ENCODE peak calls at places on chromosomes 2 and 18, in four cellular contexts. One of them, this sample, is unnamed.

GRCh38 chr2:111975053-111975552 is 76.7 kb downstream of the MERTK start:
- DNase-seq in IMR-90: peak
- DNase-seq in brain microvascular endothelial cell: peak
- DNase-seq in sigmoid colon: no peak
- DNase-seq in this sample: no peak

GRCh38 chr2:98518106-98518505 is 73.4 kb downstream of the INPP4A start:
- DNase-seq in IMR-90: no peak
- DNase-seq in brain microvascular endothelial cell: no peak
- DNase-seq in sigmoid colon: peak
- DNase-seq in this sample: no peak

GRCh38 chr2:8500124-8501054 is 181.5 kb upstream of the ID2 start:
- DNase-seq in IMR-90: peak
- DNase-seq in brain microvascular endothelial cell: no peak
- DNase-seq in sigmoid colon: peak
- DNase-seq in this sample: no peak

GRCh38 chr2:8570637-8571036 is 111.2 kb upstream of the ID2 start:
- DNase-seq in IMR-90: no peak
- DNase-seq in brain microvascular endothelial cell: no peak
- DNase-seq in sigmoid colon: peak
- DNase-seq in this sample: no peak

GRCh38 chr18:12010187-12010802 is 29.0 kb downstream of the IMPA2 start:
- DNase-seq in IMR-90: no peak
- DNase-seq in brain microvascular endothelial cell: no peak
- DNase-seq in sigmoid colon: no peak
- DNase-seq in this sample: no peak

GRCh38 chr18:24138884-24139616 is at the start of gene CABYR:
- DNase-seq in IMR-90: peak
- DNase-seq in brain microvascular endothelial cell: peak
- DNase-seq in sigmoid colon: peak
- DNase-seq in this sample: peak

GRCh38 chr2:99819766-99820165 is 322.6 kb downstream of the AFF3 start:
- DNase-seq in IMR-90: no peak
- DNase-seq in brain microvascular endothelial cell: no peak
- DNase-seq in sigmoid colon: no peak
- DNase-seq in this sample: no peak

GRCh38 chr2:88016086-88016947 is at the start of gene RNU2-63P:
- DNase-seq in IMR-90: peak
- DNase-seq in brain microvascular endothelial cell: peak
- DNase-seq in sigmoid colon: peak
- DNase-seq in this sample: peak

GRCh38 chr18:70491734-70492348 is 203.0 kb downstream of the SOCS6 start:
- DNase-seq in IMR-90: peak
- DNase-seq in brain microvascular endothelial cell: peak
- DNase-seq in sigmoid colon: no peak
- DNase-seq in this sample: no peak

GRCh38 chr2:222959358-222959757 is 92.6 kb upstream of the KCNE4 start:
- DNase-seq in IMR-90: peak
- DNase-seq in brain microvascular endothelial cell: peak
- DNase-seq in sigmoid colon: no peak
- DNase-seq in this sample: no peak

GRCh38 chr2:72144746-72145657 is 2.7 kb downstream of the CYP26B1 start:
- DNase-seq in IMR-90: no peak
- DNase-seq in brain microvascular endothelial cell: no peak
- DNase-seq in sigmoid colon: peak
- DNase-seq in this sample: peak

GRCh38 chr2:31598694-31599093 is 18.0 kb upstream of the SRD5A2 start:
- DNase-seq in IMR-90: no peak
- DNase-seq in brain microvascular endothelial cell: no peak
- DNase-seq in sigmoid colon: no peak
- DNase-seq in this sample: no peak

GRCh38 chr2:58479557-58480120 is 238.5 kb upstream of the FANCL start:
- DNase-seq in IMR-90: no peak
- DNase-seq in brain microvascular endothelial cell: no peak
- DNase-seq in sigmoid colon: no peak
- DNase-seq in this sample: no peak

GRCh38 chr18:77512152-77512551 is 262.5 kb downstream of the GALR1 start:
- DNase-seq in IMR-90: no peak
- DNase-seq in brain microvascular endothelial cell: no peak
- DNase-seq in sigmoid colon: no peak
- DNase-seq in this sample: no peak

GRCh38 chr2:27742571-27742970 is 28.9 kb upstream of the MRPL33 start:
- DNase-seq in IMR-90: no peak
- DNase-seq in brain microvascular endothelial cell: no peak
- DNase-seq in sigmoid colon: no peak
- DNase-seq in this sample: no peak

GRCh38 chr18:79944126-79944731 is 7.2 kb downstream of the SLC66A2 start:
- DNase-seq in IMR-90: no peak
- DNase-seq in brain microvascular endothelial cell: no peak
- DNase-seq in sigmoid colon: peak
- DNase-seq in this sample: peak

DNA sequence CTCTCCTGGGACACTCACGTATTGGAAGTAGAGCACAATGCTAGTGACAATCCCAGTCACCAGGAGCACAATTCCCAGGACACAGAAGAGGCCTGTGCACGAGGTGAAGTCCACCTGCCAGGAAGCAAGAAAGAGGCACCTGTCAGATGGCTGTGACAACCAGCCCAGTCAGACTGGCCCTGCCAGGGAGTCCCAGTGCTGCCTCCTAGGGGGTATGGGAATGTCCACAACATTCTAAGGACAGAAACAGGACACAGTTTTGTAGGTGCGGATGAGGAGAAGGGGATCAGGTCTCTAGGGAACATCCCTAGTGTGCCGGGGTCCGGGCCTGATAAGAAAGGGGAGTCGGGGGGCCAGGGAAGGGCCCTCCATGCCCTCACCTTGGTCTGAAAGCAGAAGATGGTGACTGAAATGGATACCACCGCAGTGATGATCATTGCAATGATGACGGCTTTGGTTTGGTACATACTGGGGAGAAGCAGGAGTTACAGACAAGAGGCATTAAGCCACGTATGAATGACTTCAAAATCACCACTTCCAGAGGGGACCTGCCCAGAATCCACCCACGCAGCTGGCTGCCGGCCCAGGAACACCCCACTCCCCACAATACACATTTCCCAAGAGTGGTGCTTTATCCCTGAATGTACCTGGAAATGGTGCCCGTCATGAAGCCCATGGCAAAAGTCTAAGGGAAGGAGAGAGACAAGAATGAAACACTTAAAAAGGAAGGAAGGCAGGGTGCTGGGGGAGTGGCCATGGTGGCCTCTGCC is 6.9 kb downstream of the PNKD start:
- DNase-seq in IMR-90: no peak
- DNase-seq in brain microvascular endothelial cell: no peak
- DNase-seq in sigmoid colon: no peak
- DNase-seq in this sample: no peak
- TF ChIP-seq CTCF in IMR-90: no peak
- TF ChIP-seq CTCF in brain microvascular endothelial cell: peak
- TF ChIP-seq CTCF in sigmoid colon: no peak
- TF ChIP-seq CTCF in this sample: no peak

GRCh38 chr2:86487062-86487461 is 45.9 kb downstream of the KDM3A start:
- DNase-seq in IMR-90: no peak
- DNase-seq in brain microvascular endothelial cell: no peak
- DNase-seq in sigmoid colon: no peak
- DNase-seq in this sample: no peak

GRCh38 chr2:86490245-86490644 is 49.1 kb downstream of the KDM3A start:
- DNase-seq in IMR-90: no peak
- DNase-seq in brain microvascular endothelial cell: no peak
- DNase-seq in sigmoid colon: no peak
- DNase-seq in this sample: no peak

GRCh38 chr2:86488561-86489250 is 47.5 kb downstream of the KDM3A start:
- DNase-seq in IMR-90: no peak
- DNase-seq in brain microvascular endothelial cell: no peak
- DNase-seq in sigmoid colon: no peak
- DNase-seq in this sample: no peak

GRCh38 chr2:86491088-86491487 is 49.9 kb downstream of the KDM3A start:
- DNase-seq in IMR-90: no peak
- DNase-seq in brain microvascular endothelial cell: no peak
- DNase-seq in sigmoid colon: no peak
- DNase-seq in this sample: no peak

GRCh38 chr2:86489542-86489941 is 48.4 kb downstream of the KDM3A start:
- DNase-seq in IMR-90: no peak
- DNase-seq in brain microvascular endothelial cell: no peak
- DNase-seq in sigmoid colon: no peak
- DNase-seq in this sample: no peak
- H3K27ac ChIP-seq in IMR-90: no peak
- H3K27ac ChIP-seq in brain microvascular endothelial cell: no peak
- H3K27ac ChIP-seq in sigmoid colon: no peak
- H3K27ac ChIP-seq in this sample: peak

DNA sequence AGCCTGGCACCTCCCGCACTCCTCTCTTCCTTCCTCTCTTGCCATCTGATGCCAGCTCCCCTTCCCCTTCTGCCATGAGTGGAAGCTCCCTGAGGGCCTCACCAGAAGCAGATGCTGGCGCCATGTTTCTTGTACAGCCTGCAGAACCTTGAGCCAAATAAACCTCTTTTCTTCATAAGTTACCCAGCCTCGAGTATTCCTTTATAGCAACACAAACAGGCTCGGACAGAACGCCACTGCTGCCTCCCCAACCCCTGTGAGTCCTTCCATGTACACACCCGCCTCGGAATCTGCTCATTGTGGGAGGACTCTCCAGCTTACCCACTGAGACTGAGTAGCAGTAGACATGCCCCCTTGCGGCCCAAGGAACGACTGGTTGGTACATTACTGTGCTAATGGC is 8.3 kb upstream of the RPS7 start:
- DNase-seq in IMR-90: no peak
- DNase-seq in brain microvascular endothelial cell: no peak
- DNase-seq in sigmoid colon: no peak
- DNase-seq in this sample: no peak
- TF ChIP-seq CTCF in IMR-90: no peak
- TF ChIP-seq CTCF in brain microvascular endothelial cell: no peak
- TF ChIP-seq CTCF in sigmoid colon: no peak
- TF ChIP-seq CTCF in this sample: no peak

GRCh38 chr2:167718560-167718959 is 528.8 kb downstream of the STK39 start:
- DNase-seq in IMR-90: no peak
- DNase-seq in brain microvascular endothelial cell: no peak
- DNase-seq in sigmoid colon: no peak
- DNase-seq in this sample: no peak
- H3K27ac ChIP-seq in IMR-90: no peak
- H3K27ac ChIP-seq in brain microvascular endothelial cell: no peak
- H3K27ac ChIP-seq in sigmoid colon: no peak
- H3K27ac ChIP-seq in this sample: no peak

GRCh38 chr2:121244616-121245015 is 40.4 kb downstream of the TFCP2L1 start:
- DNase-seq in IMR-90: no peak
- DNase-seq in brain microvascular endothelial cell: no peak
- DNase-seq in sigmoid colon: no peak
- DNase-seq in this sample: no peak

GRCh38 chr2:121246704-121247255 is 38.2 kb downstream of the TFCP2L1 start:
- DNase-seq in IMR-90: no peak
- DNase-seq in brain microvascular endothelial cell: no peak
- DNase-seq in sigmoid colon: peak
- DNase-seq in this sample: no peak

GRCh38 chr2:121245120-121245820 is 39.7 kb downstream of the TFCP2L1 start:
- DNase-seq in IMR-90: no peak
- DNase-seq in brain microvascular endothelial cell: no peak
- DNase-seq in sigmoid colon: peak
- DNase-seq in this sample: no peak

GRCh38 chr2:121247534-121247933 is 37.5 kb downstream of the TFCP2L1 start:
- DNase-seq in IMR-90: no peak
- DNase-seq in brain microvascular endothelial cell: no peak
- DNase-seq in sigmoid colon: no peak
- DNase-seq in this sample: no peak

DNA sequence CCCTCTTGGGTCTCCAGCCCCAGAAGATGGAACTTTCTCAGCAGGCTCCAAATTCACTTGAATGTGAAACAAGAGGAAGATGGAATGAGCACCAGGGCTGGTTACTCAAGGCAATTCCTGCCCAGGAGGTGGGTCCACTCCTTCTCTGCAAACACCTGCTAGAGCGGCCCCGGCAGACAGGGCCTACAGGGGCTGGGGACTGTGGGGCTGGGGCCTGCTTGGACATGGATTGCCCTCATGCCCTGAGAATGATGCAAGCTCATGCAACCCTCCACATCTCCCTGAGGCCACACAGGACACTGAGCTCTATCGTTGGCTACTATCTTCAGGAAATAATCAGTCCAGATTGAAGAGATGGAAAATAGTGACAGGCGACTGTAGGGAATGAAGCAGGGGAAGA is 39.1 kb downstream of the TFCP2L1 start:
- DNase-seq in IMR-90: no peak
- DNase-seq in brain microvascular endothelial cell: no peak
- DNase-seq in sigmoid colon: peak
- DNase-seq in this sample: no peak
- TF ChIP-seq CTCF in IMR-90: no peak
- TF ChIP-seq CTCF in brain microvascular endothelial cell: no peak
- TF ChIP-seq CTCF in sigmoid colon: no peak
- TF ChIP-seq CTCF in this sample: no peak

GRCh38 chr18:28529644-28530043 is 352.7 kb upstream of the CDH2 start:
- DNase-seq in IMR-90: no peak
- DNase-seq in brain microvascular endothelial cell: no peak
- DNase-seq in sigmoid colon: no peak
- DNase-seq in this sample: no peak

GRCh38 chr18:28526196-28526595 is 349.3 kb upstream of the CDH2 start:
- DNase-seq in IMR-90: no peak
- DNase-seq in brain microvascular endothelial cell: no peak
- DNase-seq in sigmoid colon: no peak
- DNase-seq in this sample: no peak

GRCh38 chr18:28522250-28522649 is 345.3 kb upstream of the CDH2 start:
- DNase-seq in IMR-90: no peak
- DNase-seq in brain microvascular endothelial cell: no peak
- DNase-seq in sigmoid colon: no peak
- DNase-seq in this sample: no peak

DNA sequence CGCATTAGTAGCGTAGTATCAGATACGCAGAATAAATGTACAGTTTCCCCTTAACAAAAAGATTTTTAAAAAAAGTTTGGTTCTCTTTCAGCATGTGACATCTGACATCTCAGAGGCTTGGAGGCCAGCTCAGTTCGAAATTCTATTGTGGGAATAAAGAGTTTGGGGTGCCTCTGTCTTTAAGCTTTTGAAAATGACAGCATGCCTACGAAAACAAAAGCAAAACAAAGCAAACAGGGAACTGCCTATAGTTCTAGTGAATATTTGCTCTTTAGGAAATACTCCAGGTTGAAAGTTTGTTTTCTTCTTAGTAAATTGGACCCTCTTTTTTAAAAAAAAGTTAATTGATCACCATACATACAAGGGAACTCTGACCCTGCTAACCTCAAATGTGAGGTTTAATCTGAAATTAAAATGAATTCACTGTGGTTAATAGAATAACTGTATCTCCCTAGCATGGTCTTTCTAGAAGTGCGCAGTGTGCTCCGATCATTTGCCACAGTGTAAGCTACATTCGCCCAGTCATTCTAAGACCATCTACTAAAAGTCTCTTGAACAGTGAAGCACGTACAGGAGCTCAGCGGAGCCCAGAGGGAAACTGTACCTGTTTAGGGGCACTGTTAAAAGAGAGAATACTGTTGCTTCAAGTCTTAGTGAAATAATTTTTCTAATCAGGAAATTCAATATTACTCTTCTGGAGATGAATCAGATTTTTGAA is 347.0 kb upstream of the CDH2 start:
- DNase-seq in IMR-90: no peak
- DNase-seq in brain microvascular endothelial cell: no peak
- DNase-seq in sigmoid colon: no peak
- DNase-seq in this sample: no peak
- H3K27ac ChIP-seq in IMR-90: no peak
- H3K27ac ChIP-seq in brain microvascular endothelial cell: no peak
- H3K27ac ChIP-seq in sigmoid colon: no peak
- H3K27ac ChIP-seq in this sample: no peak

This sample was measured in psoas muscle.